ENCODE peak calls at places on chromosomes 7 and 10, in five cellular contexts. One of them, this sample, is unnamed.

GRCh38 chr10:784759-785538 is 95.5 kb upstream of the DIP2C start:
- DNase-seq in K562: peak; percentile 13
- DNase-seq in Panc1: no peak
- DNase-seq in GM12878: no peak
- DNase-seq in HCT116: peak; percentile 58
- DNase-seq in this sample: no peak

GRCh38 chr10:1044964-1045363 is 4.0 kb downstream of the IDI1 start:
- DNase-seq in K562: no peak
- DNase-seq in Panc1: no peak
- DNase-seq in GM12878: no peak
- DNase-seq in HCT116: no peak
- DNase-seq in this sample: no peak

GRCh38 chr10:72337039-72337629 is 17.6 kb downstream of the DNAJB12 start:
- DNase-seq in K562: peak; percentile 76
- DNase-seq in Panc1: no peak
- DNase-seq in GM12878: no peak
- DNase-seq in HCT116: no peak
- DNase-seq in this sample: peak; percentile 72

GRCh38 chr10:62632071-62632809 is 172.3 kb upstream of the ADO start:
- DNase-seq in K562: no peak
- DNase-seq in Panc1: no peak
- DNase-seq in GM12878: peak; percentile 80
- DNase-seq in HCT116: no peak
- DNase-seq in this sample: peak; percentile 69

GRCh38 chr10:8508882-8509281 is 454.4 kb downstream of the GATA3 start:
- DNase-seq in K562: no peak
- DNase-seq in Panc1: no peak
- DNase-seq in GM12878: no peak
- DNase-seq in HCT116: no peak
- DNase-seq in this sample: no peak

GRCh38 chr10:3828404-3829192 is 43.6 kb upstream of the KLF6 start:
- DNase-seq in K562: peak; percentile 50
- DNase-seq in Panc1: no peak
- DNase-seq in GM12878: no peak
- DNase-seq in HCT116: no peak
- DNase-seq in this sample: no peak

GRCh38 chr10:126063353-126063791 is 167.0 kb downstream of the FANK1 start:
- DNase-seq in K562: no peak
- DNase-seq in Panc1: no peak
- DNase-seq in GM12878: no peak
- DNase-seq in HCT116: peak; percentile 19
- DNase-seq in this sample: no peak

GRCh38 chr7:51187941-51188340 is 128.7 kb downstream of the COBL start:
- DNase-seq in K562: peak; percentile 49
- DNase-seq in Panc1: no peak
- DNase-seq in GM12878: no peak
- DNase-seq in HCT116: no peak
- DNase-seq in this sample: no peak

GRCh38 chr7:131106681-131107342 is 220.9 kb upstream of the MKLN1 start:
- DNase-seq in K562: peak; percentile 72
- DNase-seq in Panc1: no peak
- DNase-seq in GM12878: no peak
- DNase-seq in HCT116: no peak
- DNase-seq in this sample: no peak

GRCh38 chr10:19987931-19988330 is 171.7 kb downstream of the PLXDC2 start:
- DNase-seq in K562: no peak
- DNase-seq in Panc1: no peak
- DNase-seq in GM12878: no peak
- DNase-seq in HCT116: no peak
- DNase-seq in this sample: no peak

GRCh38 chr7:24891173-24891787 is 88.7 kb downstream of the OSBPL3 start:
- DNase-seq in K562: no peak
- DNase-seq in Panc1: no peak
- DNase-seq in GM12878: no peak
- DNase-seq in HCT116: no peak
- DNase-seq in this sample: no peak

GRCh38 chr7:117427258-117427701 is at the start of gene ASZ1:
- DNase-seq in K562: peak; percentile 27
- DNase-seq in Panc1: no peak
- DNase-seq in GM12878: no peak
- DNase-seq in HCT116: no peak
- DNase-seq in this sample: no peak

GRCh38 chr10:12735843-12736462 is 265.6 kb downstream of the CCDC3 start:
- DNase-seq in K562: no peak
- DNase-seq in Panc1: no peak
- DNase-seq in GM12878: no peak
- DNase-seq in HCT116: no peak
- DNase-seq in this sample: no peak

GRCh38 chr10:102114861-102115618 is 5.1 kb downstream of the LDB1 start:
- DNase-seq in K562: peak; percentile 79
- DNase-seq in Panc1: no peak
- DNase-seq in GM12878: no peak
- DNase-seq in HCT116: no peak
- DNase-seq in this sample: peak; percentile 78

GRCh38 chr7:46215987-46216567 is 295.0 kb upstream of the IGFBP3 start:
- DNase-seq in K562: no peak
- DNase-seq in Panc1: no peak
- DNase-seq in GM12878: no peak
- DNase-seq in HCT116: no peak
- DNase-seq in this sample: no peak

GRCh38 chr7:105691692-105692564 is 110.6 kb upstream of the EFCAB10 start:
- DNase-seq in K562: no peak
- DNase-seq in Panc1: no peak
- DNase-seq in GM12878: no peak
- DNase-seq in HCT116: no peak
- DNase-seq in this sample: no peak
- TF ChIP-seq REST in K562: no peak
- TF ChIP-seq REST in Panc1: no peak
- TF ChIP-seq REST in GM12878: no peak
- TF ChIP-seq REST in HCT116: no peak
- TF ChIP-seq REST in this sample: no peak

GRCh38 chr10:6145979-6146432 is 56.7 kb upstream of the PFKFB3 start:
- DNase-seq in K562: no peak
- DNase-seq in Panc1: no peak
- DNase-seq in GM12878: no peak
- DNase-seq in HCT116: no peak
- DNase-seq in this sample: no peak
- H3K4me3 ChIP-seq in K562: peak overlapping the region; percentile 72
- H3K4me3 ChIP-seq in Panc1: peak overlapping the region; percentile 77
- H3K4me3 ChIP-seq in GM12878: peak overlapping the region; percentile 88
- H3K4me3 ChIP-seq in HCT116: peak overlapping the region; percentile 65
- H3K4me3 ChIP-seq in this sample: peak overlapping the region; percentile 55

GRCh38 chr7:85890244-85890811 is 703.5 kb upstream of the SEMA3D start:
- DNase-seq in K562: peak; percentile 16
- DNase-seq in Panc1: peak; percentile 12
- DNase-seq in GM12878: no peak
- DNase-seq in HCT116: peak; percentile 6
- DNase-seq in this sample: no peak
- TF ChIP-seq REST in K562: no peak
- TF ChIP-seq REST in Panc1: no peak
- TF ChIP-seq REST in GM12878: no peak
- TF ChIP-seq REST in HCT116: no peak
- TF ChIP-seq REST in this sample: no peak

DNA sequence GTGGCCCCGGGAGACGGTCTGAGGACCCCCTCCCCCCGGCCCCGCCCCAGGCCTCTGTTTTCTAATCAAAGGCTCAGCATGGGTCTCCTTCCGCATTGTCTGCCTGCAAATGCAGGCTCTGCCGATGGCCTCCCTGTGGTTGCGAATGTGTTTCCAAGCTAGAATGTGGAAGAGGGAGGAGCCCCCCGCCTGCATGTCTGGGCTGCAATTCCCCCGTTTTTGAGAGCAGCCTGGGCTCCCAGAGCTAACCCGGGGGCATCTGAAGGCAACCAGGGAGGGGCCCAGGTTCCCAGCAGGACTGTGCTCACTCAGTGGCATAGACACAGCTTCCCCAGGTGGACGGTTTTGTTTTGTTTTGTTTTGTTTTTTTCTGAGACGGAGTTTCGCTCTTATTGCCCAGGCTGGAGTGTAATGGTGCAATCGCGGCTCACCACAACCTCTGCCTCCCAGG is 223.8 kb upstream of the PPP2R2D start:
- DNase-seq in K562: no peak
- DNase-seq in Panc1: no peak
- DNase-seq in GM12878: no peak
- DNase-seq in HCT116: no peak
- DNase-seq in this sample: no peak
- H3K4me3 ChIP-seq in K562: no peak overlapping the region
- H3K4me3 ChIP-seq in Panc1: no peak overlapping the region
- H3K4me3 ChIP-seq in GM12878: no peak overlapping the region
- H3K4me3 ChIP-seq in HCT116: no peak overlapping the region
- H3K4me3 ChIP-seq in this sample: no peak overlapping the region

GRCh38 chr10:75297021-75297599 is 61.4 kb upstream of the COMTD1 start:
- DNase-seq in K562: no peak
- DNase-seq in Panc1: no peak
- DNase-seq in GM12878: no peak
- DNase-seq in HCT116: no peak
- DNase-seq in this sample: no peak

GRCh38 chr10:75294518-75294865 is 58.7 kb upstream of the COMTD1 start:
- DNase-seq in K562: peak; percentile 29
- DNase-seq in Panc1: no peak
- DNase-seq in GM12878: no peak
- DNase-seq in HCT116: no peak
- DNase-seq in this sample: no peak

GRCh38 chr10:75294866-75295692 is 59.3 kb upstream of the COMTD1 start:
- DNase-seq in K562: peak; percentile 78
- DNase-seq in Panc1: no peak
- DNase-seq in GM12878: no peak
- DNase-seq in HCT116: peak; percentile 64
- DNase-seq in this sample: peak; percentile 49

GRCh38 chr10:75294031-75294437 is 58.3 kb upstream of the COMTD1 start:
- DNase-seq in K562: no peak
- DNase-seq in Panc1: no peak
- DNase-seq in GM12878: no peak
- DNase-seq in HCT116: no peak
- DNase-seq in this sample: no peak

DNA sequence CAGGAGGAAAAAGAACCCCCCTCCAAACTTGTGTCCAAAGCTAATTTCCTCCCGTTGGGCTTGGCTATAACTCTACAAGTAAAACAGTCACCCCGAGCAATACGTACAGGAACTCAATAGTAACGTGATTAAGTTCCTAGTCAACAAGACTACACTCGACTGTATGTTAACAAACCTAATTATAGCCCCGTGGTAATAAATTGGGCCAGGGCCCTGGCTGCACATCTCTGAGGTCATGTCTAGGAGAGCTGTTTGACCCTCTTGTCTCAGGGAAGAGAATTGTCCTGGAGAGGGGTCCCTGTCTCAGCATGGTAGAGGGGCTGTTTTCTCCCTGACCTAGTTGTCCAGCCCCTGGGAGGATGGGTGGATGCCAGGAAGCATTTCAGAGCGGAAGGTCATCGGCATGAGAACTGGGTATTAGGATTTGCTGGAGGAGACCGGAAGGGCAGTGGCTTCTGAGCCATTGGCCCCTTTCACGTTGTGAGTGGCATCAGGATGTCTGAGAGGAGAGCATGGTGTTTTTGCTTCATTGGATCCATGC is 60.2 kb upstream of the COMTD1 start:
- DNase-seq in K562: no peak
- DNase-seq in Panc1: no peak
- DNase-seq in GM12878: no peak
- DNase-seq in HCT116: no peak
- DNase-seq in this sample: no peak
- TF ChIP-seq REST in K562: no peak
- TF ChIP-seq REST in Panc1: no peak
- TF ChIP-seq REST in GM12878: no peak
- TF ChIP-seq REST in HCT116: no peak
- TF ChIP-seq REST in this sample: no peak

GRCh38 chr7:28490831-28491230 is 78.5 kb downstream of the CREB5 start:
- DNase-seq in K562: no peak
- DNase-seq in Panc1: no peak
- DNase-seq in GM12878: no peak
- DNase-seq in HCT116: no peak
- DNase-seq in this sample: no peak
- H3K4me3 ChIP-seq in K562: no peak overlapping the region
- H3K4me3 ChIP-seq in Panc1: no peak overlapping the region
- H3K4me3 ChIP-seq in GM12878: no peak overlapping the region
- H3K4me3 ChIP-seq in HCT116: no peak overlapping the region
- H3K4me3 ChIP-seq in this sample: no peak overlapping the region

GRCh38 chr7:22647451-22648257 is 79.3 kb upstream of the IL6 start:
- DNase-seq in K562: peak; percentile 28
- DNase-seq in Panc1: no peak
- DNase-seq in GM12878: no peak
- DNase-seq in HCT116: no peak
- DNase-seq in this sample: no peak
- TF ChIP-seq REST in K562: no peak
- TF ChIP-seq REST in Panc1: no peak
- TF ChIP-seq REST in GM12878: no peak
- TF ChIP-seq REST in HCT116: no peak
- TF ChIP-seq REST in this sample: no peak

GRCh38 chr7:17130281-17131059 is 168.0 kb upstream of the AHR start:
- DNase-seq in K562: no peak
- DNase-seq in Panc1: peak; percentile 61
- DNase-seq in GM12878: no peak
- DNase-seq in HCT116: peak; percentile 13
- DNase-seq in this sample: no peak

GRCh38 chr7:17131983-17132655 is 166.3 kb upstream of the AHR start:
- DNase-seq in K562: no peak
- DNase-seq in Panc1: no peak
- DNase-seq in GM12878: no peak
- DNase-seq in HCT116: no peak
- DNase-seq in this sample: no peak

GRCh38 chr7:17132726-17133125 is 165.7 kb upstream of the AHR start:
- DNase-seq in K562: no peak
- DNase-seq in Panc1: no peak
- DNase-seq in GM12878: no peak
- DNase-seq in HCT116: no peak
- DNase-seq in this sample: no peak

GRCh38 chr7:17129218-17129617 is 169.2 kb upstream of the AHR start:
- DNase-seq in K562: no peak
- DNase-seq in Panc1: no peak
- DNase-seq in GM12878: no peak
- DNase-seq in HCT116: no peak
- DNase-seq in this sample: no peak

DNA sequence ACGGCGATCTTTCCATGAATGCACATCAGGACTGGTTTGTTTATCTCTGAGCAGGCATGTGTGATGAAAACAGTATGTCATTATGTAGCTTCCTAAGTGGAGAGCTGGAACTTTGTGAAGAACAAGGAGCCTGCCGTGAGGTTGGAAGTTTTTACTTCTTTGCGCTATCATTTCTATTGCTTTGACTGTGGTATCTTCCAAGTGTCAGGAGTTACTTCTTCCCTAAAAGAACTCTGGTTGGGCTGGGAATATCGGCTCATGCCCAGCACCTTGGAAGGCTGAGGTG is 167.4 kb upstream of the AHR start:
- DNase-seq in K562: no peak
- DNase-seq in Panc1: no peak
- DNase-seq in GM12878: no peak
- DNase-seq in HCT116: no peak
- DNase-seq in this sample: no peak
- H3K4me3 ChIP-seq in K562: no peak overlapping the region
- H3K4me3 ChIP-seq in Panc1: peak overlapping the region; percentile 12
- H3K4me3 ChIP-seq in GM12878: no peak overlapping the region
- H3K4me3 ChIP-seq in HCT116: no peak overlapping the region
- H3K4me3 ChIP-seq in this sample: no peak overlapping the region

GRCh38 chr7:85186083-85186520 is 754 bp downstream of the SEMA3D start:
- DNase-seq in K562: no peak
- DNase-seq in Panc1: no peak
- DNase-seq in GM12878: no peak
- DNase-seq in HCT116: no peak
- DNase-seq in this sample: no peak
- TF ChIP-seq REST in K562: no peak
- TF ChIP-seq REST in Panc1: no peak
- TF ChIP-seq REST in GM12878: no peak
- TF ChIP-seq REST in HCT116: no peak
- TF ChIP-seq REST in this sample: no peak

This sample was measured in HL-60.